ENCODE peak calls at places on chromosomes 7 and 10, in eight cellular contexts. E is right lobe of liver, D is breast epithelium, G is prostate gland, A is body of pancreas, M is ovary, T is uterus, Z is stomach. N is an unnamed sample.

GRCh38 chr7:101308245-101309085 is 13.1 kb downstream of the IFT22 start:
- DNase-seq in E (peak), D (peak), G (peak), A (peak), M (peak), T (peak), Z (peak), N (peak)

GRCh38 chr10:96295475-96295874 is 8.8 kb upstream of the DNTT start:
- DNase-seq in E (no peak), D (no peak), G (no peak), A (no peak), M (no peak), T (no peak), Z (no peak), N (no peak)

GRCh38 chr7:136309407-136309806 is 332.2 kb upstream of the MTPN start:
- DNase-seq in E (no peak), D (no peak), G (no peak), A (no peak), M (no peak), T (no peak), Z (no peak), N (no peak)

GRCh38 chr10:98104125-98104524 is 30.3 kb upstream of the R3HCC1L start:
- DNase-seq in E (no peak), D (no peak), G (no peak), A (no peak), M (no peak), T (no peak), Z (no peak), N (no peak)

GRCh38 chr10:6351540-6351939 is 148.8 kb downstream of the PFKFB3 start:
- DNase-seq in E (no peak), D (no peak), G (no peak), A (no peak), M (no peak), T (no peak), Z (no peak), N (no peak)

GRCh38 chr7:144995495-144995894 is 159.6 kb upstream of the TPK1 start:
- DNase-seq in E (no peak), D (no peak), G (no peak), A (no peak), M (no peak), T (no peak), Z (no peak), N (no peak)

GRCh38 chr7:105647591-105647990 is 66.3 kb upstream of the EFCAB10 start:
- DNase-seq in E (no peak), D (no peak), G (no peak), A (no peak), M (no peak), T (no peak), Z (no peak), N (no peak)

GRCh38 chr10:101397140-101397539 is 43.2 kb downstream of the BTRC start:
- DNase-seq in E (no peak), D (no peak), G (no peak), A (no peak), M (no peak), T (peak), Z (no peak), N (no peak)

GRCh38 chr10:3774814-3775670 is 10.0 kb downstream of the KLF6 start:
- DNase-seq in E (no peak), D (no peak), G (no peak), A (no peak), M (no peak), T (peak), Z (no peak), N (peak)

GRCh38 chr7:95871896-95872295 is 99.5 kb downstream of the DYNC1I1 start:
- DNase-seq in E (no peak), D (no peak), G (no peak), A (no peak), M (no peak), T (no peak), Z (no peak), N (no peak)

GRCh38 chr7:105776068-105776790 is 100.2 kb downstream of the ATXN7L1 start:
- DNase-seq in E (no peak), D (peak), G (no peak), A (peak), M (peak), T (peak), Z (peak), N (peak)

GRCh38 chr10:13271552-13272163 is 28.2 kb downstream of the PHYH start:
- DNase-seq in E (peak), D (no peak), G (no peak), A (peak), M (peak), T (peak), Z (peak), N (peak)

GRCh38 chr10:129079705-129080104 is 387.3 kb upstream of the MGMT start:
- DNase-seq in E (no peak), D (no peak), G (no peak), A (no peak), M (no peak), T (no peak), Z (no peak), N (peak)

GRCh38 chr10:593901-594457 is 95.5 kb downstream of the DIP2C start:
- DNase-seq in E (no peak), D (no peak), G (no peak), A (peak), M (peak), T (peak), Z (peak), N (no peak)

GRCh38 chr10:64175271-64175962 is 654.2 kb downstream of the REEP3 start:
- DNase-seq in E (no peak), D (no peak), G (no peak), A (no peak), M (no peak), T (no peak), Z (no peak), N (no peak)

GRCh38 chr10:77887631-77888355 is 38.8 kb downstream of the DLG5 start:
- DNase-seq in E (no peak), D (no peak), G (no peak), A (no peak), M (no peak), T (no peak), Z (no peak), N (no peak)

GRCh38 chr10:43297534-43297933 is 30.7 kb upstream of the RASGEF1A start:
- DNase-seq in E (no peak), D (no peak), G (no peak), A (no peak), M (no peak), T (no peak), Z (no peak), N (no peak)

GRCh38 chr7:91913612-91914011 is 27.1 kb upstream of the AKAP9 start:
- DNase-seq in E (no peak), D (no peak), G (no peak), A (no peak), M (no peak), T (no peak), Z (no peak), N (no peak)

GRCh38 chr10:5831446-5831782 is 18.2 kb upstream of the GDI2 start:
- DNase-seq in E (no peak), D (no peak), G (no peak), A (no peak), M (no peak), T (no peak), Z (no peak), N (no peak)

GRCh38 chr10:91220954-91221696 is 662 bp downstream of the PCGF5 start:
- DNase-seq in E (peak), D (no peak), G (peak), A (peak), M (no peak), T (no peak), Z (peak), N (peak)

GRCh38 chr7:1156782-1157535 is 3.0 kb downstream of the ZFAND2A start:
- DNase-seq in E (peak), D (no peak), G (no peak), A (no peak), M (no peak), T (no peak), Z (peak), N (peak)

DNA sequence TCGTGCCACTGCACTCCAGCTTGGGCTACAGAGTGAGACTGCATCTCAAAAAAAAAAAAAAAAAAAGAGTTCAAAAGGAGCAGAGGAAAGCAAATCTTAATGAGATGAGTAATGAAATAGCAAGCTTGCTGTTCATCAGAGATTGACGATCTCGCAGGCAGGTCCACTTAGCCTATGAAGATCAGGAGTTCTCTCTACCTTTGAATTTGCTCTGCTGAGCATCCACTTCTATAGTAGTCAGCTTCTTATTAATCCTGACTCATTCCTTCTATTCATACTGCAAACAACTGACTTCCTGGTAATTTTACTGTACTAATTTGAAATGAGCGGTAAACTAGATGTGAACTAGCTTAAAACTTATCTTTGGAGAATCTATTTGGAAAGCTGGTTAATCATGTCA is 1014.6 kb downstream of the GATA3 start:
- DNase-seq in E (no peak), D (no peak), G (no peak), A (no peak), M (no peak), T (no peak), Z (no peak), N (no peak)
- TF ChIP-seq POLR2A in E (no peak), D (no peak), G (no peak), A (no peak), M (no peak), T (no peak), Z (no peak), N (no peak)

GRCh38 chr7:18364403-18364795 is 131.2 kb upstream of the HDAC9 start:
- DNase-seq in E (no peak), D (no peak), G (no peak), A (no peak), M (no peak), T (no peak), Z (no peak), N (no peak)
- H3K4me3 ChIP-seq in E (no peak), D (no peak), G (no peak), A (no peak), M (no peak), T (no peak), Z (no peak), N (no peak)

DNA sequence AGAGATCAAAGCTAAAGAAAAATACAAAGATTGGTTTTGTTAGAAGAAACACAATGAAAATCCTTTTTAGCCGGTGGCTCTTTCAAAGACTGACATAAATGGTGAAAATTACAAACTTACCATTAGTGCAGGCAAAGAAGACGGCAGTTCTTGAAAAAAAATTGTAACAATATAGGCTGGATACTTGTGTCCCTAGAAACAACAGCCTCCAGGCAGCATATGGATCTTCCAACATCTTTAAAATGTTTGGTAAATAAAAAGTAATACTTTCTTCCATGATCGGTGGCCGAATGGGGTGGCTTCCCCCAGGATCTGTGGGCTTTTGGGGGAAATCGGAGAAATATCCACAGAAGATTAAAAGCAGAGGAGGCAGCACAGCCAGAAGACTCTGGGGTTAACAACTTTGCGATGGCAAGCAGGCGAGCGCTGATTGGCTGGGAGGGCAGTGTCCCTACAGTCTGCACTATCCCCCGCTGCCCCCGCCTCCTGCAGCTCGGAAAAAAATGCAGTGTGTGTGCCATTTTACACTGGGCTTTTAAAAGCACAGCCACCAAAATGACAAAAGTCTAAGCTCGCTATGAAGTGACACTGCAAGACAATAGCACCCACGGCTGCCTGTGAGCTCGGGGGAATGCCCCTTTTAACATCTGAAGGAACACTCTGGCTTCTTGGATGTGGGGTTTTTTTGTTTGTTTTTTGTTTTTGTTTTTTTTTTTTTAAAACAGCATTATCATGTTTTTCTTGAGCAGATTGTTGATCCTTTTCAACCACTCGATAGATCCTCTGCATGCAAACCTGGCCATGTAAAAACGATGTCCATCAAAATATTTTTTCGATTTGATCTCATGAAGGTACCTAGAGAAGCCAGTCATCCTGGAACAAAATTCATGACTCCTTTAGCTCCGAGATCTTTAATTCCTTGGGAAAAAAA is 31.7 kb upstream of the EPC1 start:
- DNase-seq in E (peak), D (peak), G (peak), A (peak), M (peak), T (peak), Z (peak), N (peak)
- TF ChIP-seq POLR2A in E (peak), D (peak), G (peak), A (no peak), M (no peak), T (peak), Z (no peak), N (peak)

GRCh38 chr10:122139226-122139625 is 131.9 kb upstream of the BTBD16 start:
- DNase-seq in E (no peak), D (no peak), G (no peak), A (no peak), M (no peak), T (no peak), Z (no peak), N (no peak)
- H3K4me3 ChIP-seq in E (no peak), D (no peak), G (no peak), A (no peak), M (no peak), T (no peak), Z (no peak), N (no peak)

GRCh38 chr7:44711528-44711927 is 37.1 kb upstream of the ZMIZ2 start:
- DNase-seq in E (no peak), D (no peak), G (no peak), A (no peak), M (no peak), T (no peak), Z (no peak), N (no peak)

GRCh38 chr7:44707558-44708230 is 41.0 kb upstream of the ZMIZ2 start:
- DNase-seq in E (no peak), D (no peak), G (no peak), A (no peak), M (no peak), T (no peak), Z (no peak), N (no peak)

GRCh38 chr7:44712012-44712411 is 36.6 kb upstream of the ZMIZ2 start:
- DNase-seq in E (no peak), D (no peak), G (no peak), A (no peak), M (no peak), T (no peak), Z (no peak), N (no peak)

GRCh38 chr7:44709011-44709915 is 39.4 kb upstream of the ZMIZ2 start:
- DNase-seq in E (no peak), D (no peak), G (no peak), A (no peak), M (no peak), T (no peak), Z (no peak), N (no peak)

DNA sequence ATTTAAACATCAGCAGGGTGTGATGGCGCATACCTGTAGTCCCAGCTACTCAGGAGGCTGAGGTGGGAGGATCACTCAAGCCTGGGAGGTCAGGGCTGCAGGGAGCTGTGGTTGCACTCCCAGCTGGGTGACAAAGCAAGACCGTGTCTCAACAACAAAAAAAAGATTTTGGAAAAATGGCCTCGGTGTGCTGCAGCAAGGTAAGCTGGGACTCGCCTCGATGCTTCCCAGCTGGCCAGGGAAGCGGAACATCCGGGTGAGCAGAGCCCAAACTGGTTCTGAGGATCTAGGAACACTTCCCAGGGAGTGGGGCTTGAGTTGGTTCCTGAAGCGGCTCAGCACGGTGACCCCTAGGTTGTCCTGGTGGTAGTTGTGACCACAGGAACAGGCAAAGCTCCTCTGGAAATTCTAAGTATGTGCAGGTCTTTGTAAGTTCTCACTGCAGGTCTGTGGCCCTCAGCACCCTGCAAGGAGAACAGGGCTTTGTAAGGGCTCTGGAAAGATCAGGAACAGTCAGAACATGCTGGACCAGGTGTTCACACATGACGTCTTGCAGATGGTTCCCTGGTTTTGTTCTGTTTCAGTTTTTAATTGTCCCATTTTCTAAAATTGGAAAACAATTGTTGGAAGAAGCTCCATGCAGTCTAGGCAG is 38.6 kb upstream of the ZMIZ2 start:
- DNase-seq in E (no peak), D (no peak), G (no peak), A (no peak), M (no peak), T (no peak), Z (no peak), N (no peak)
- TF ChIP-seq POLR2A in E (no peak), D (no peak), G (no peak), A (no peak), M (no peak), T (no peak), Z (no peak), N (no peak)

N was measured in transverse colon.